ENCODE peak calls at places on chromosomes 5 and 9, in eight cellular contexts. P is pancreas, K is AG04450, D is trophoblast cell, S is IMR-90, I is fibroblast of lung, T is heart right ventricle, R is right cardiac atrium. O is an unnamed sample.

GRCh38 chr5:139772927-139773690 is 22.5 kb upstream of the PSD2 start:
- DNase-seq in I (no peak), D (no peak), T (no peak), R (no peak), S (no peak), K (no peak), P (no peak), O (no peak)

GRCh38 chr9:89466451-89467277 is 31.2 kb downstream of the SEMA4D start:
- DNase-seq in S (no peak), P (no peak), K (no peak), D (no peak), I (no peak), R (no peak), T (no peak), O (no peak)

GRCh38 chr9:137611623-137612609 is 6.4 kb downstream of the ARRDC1 start:
- DNase-seq in S (peak; percentile 73), T (no peak), D (peak; percentile 97), R (peak; percentile 60), K (peak; percentile 29), P (peak; percentile 91), I (peak; percentile 84), O (peak; percentile 96)

GRCh38 chr5:144028644-144029043 is 141.8 kb downstream of the YIPF5 start:
- DNase-seq in R (no peak), P (no peak), D (no peak), T (no peak), S (peak; percentile 84), I (peak; percentile 92), K (peak; percentile 57), O (no peak)

GRCh38 chr5:170169996-170170395 is 62.8 kb upstream of the C5orf58 start:
- DNase-seq in P (no peak), I (no peak), S (no peak), T (no peak), K (no peak), D (no peak), R (no peak), O (no peak)

GRCh38 chr9:126915846-126916543 is 1.4 kb downstream of the RALGPS1 start:
- DNase-seq in D (no peak), T (no peak), R (no peak), K (no peak), I (no peak), S (no peak), P (no peak), O (no peak)

GRCh38 chr9:130017035-130017909 is 25.7 kb downstream of the FNBP1 start:
- DNase-seq in P (no peak), S (peak; percentile 27), T (no peak), K (no peak), D (no peak), I (peak; percentile 77), R (no peak), O (no peak)

GRCh38 chr5:133260715-133261114 is 208.9 kb downstream of the HSPA4 start:
- DNase-seq in S (no peak), K (no peak), D (no peak), I (no peak), T (no peak), R (no peak), P (no peak), O (no peak)

GRCh38 chr5:170006016-170006415 is 25.7 kb upstream of the INSYN2B start:
- DNase-seq in I (peak; percentile 5), S (no peak), K (no peak), D (no peak), P (no peak), R (no peak), T (no peak), O (no peak)

GRCh38 chr5:65577141-65577540 is 14.0 kb downstream of the PPWD1 start:
- DNase-seq in P (no peak), D (no peak), S (peak; percentile 45), I (peak; percentile 56), T (no peak), K (peak; percentile 4), R (no peak), O (no peak)

GRCh38 chr5:134092875-134093274 is 21.6 kb upstream of the TCF7 start:
- DNase-seq in D (no peak), K (no peak), I (peak; percentile 67), T (no peak), R (no peak), S (peak; percentile 22), P (no peak), O (no peak)

GRCh38 chr9:76818271-76818670 is 54.0 kb downstream of the PCA3 start:
- DNase-seq in S (peak; percentile 98), R (peak; percentile 71), D (peak; percentile 92), I (peak; percentile 99), K (peak; percentile 92), P (no peak), T (peak; percentile 26), O (no peak)

GRCh38 chr9:119278138-119278537 is 91.1 kb downstream of the BRINP1 start:
- DNase-seq in T (no peak), R (no peak), K (no peak), S (no peak), D (no peak), P (no peak), I (no peak), O (no peak)

GRCh38 chr5:87125796-87126195 is 141.9 kb upstream of the RASA1 start:
- DNase-seq in P (no peak), S (no peak), R (no peak), D (no peak), I (peak; percentile 44), K (no peak), T (no peak), O (no peak)

GRCh38 chr5:173333900-173334685 is 5.9 kb upstream of the STC2 start:
- DNase-seq in I (peak; percentile 69), T (no peak), R (no peak), S (peak; percentile 80), D (no peak), K (no peak), P (no peak), O (no peak)

GRCh38 chr5:10069781-10070313 is 179.8 kb downstream of the ATPSCKMT start:
- DNase-seq in I (no peak), S (no peak), K (no peak), T (no peak), P (no peak), R (no peak), D (no peak), O (no peak)

GRCh38 chr5:75078035-75078434 is 25.7 kb upstream of the GCNT4 start:
- DNase-seq in R (no peak), I (no peak), T (no peak), P (no peak), D (no peak), S (no peak), K (no peak), O (no peak)

GRCh38 chr9:95167998-95168397 is 149.5 kb downstream of the FANCC start:
- DNase-seq in I (peak; percentile 88), R (no peak), D (peak; percentile 94), S (peak; percentile 97), P (no peak), T (no peak), K (peak; percentile 89), O (peak; percentile 58)

GRCh38 chr5:66498791-66499207 is 97.4 kb upstream of the MAST4 start:
- DNase-seq in R (peak; percentile 56), I (peak; percentile 44), D (peak; percentile 67), S (no peak), T (no peak), K (no peak), P (no peak), O (peak; percentile 31)

GRCh38 chr5:39755452-39755851 is 330.7 kb upstream of the DAB2 start:
- DNase-seq in T (no peak), D (no peak), R (no peak), K (no peak), I (no peak), P (no peak), S (peak; percentile 26), O (no peak)

DNA sequence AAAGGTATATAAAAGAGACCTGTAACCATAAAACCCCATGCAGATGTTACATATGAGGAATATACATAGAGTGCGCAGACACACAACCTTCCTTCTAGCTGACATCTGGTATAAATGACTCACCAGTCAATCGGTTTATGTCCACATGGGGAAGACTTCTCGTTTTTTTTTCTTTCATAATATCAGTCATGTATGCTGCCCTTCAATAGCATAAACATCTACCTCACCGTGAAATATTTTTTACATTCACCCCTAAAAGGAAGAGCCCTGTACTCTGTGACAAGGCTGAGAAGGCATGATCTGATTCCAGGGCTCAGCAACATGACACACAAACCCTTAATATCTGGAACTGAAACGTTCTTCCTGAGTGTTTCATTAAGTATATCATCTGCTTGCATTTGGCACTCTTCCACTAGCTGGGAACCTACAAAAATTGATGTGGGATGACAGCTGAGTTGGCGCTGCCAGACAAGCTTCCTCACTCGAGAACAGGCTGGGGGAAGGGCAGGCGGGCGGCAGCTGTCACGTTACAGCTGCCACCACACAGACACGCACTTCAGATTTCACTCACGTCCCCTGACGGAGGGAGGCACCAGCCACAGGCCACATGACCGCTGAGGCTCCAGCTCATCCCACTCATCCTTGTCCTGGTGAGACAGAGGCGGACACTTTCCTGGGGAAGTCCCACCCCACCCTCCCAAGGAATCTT is 74.2 kb downstream of the SHB start:
- DNase-seq in K (peak; percentile 34), S (peak; percentile 88), D (peak; percentile 51), T (peak; percentile 75), P (peak; percentile 65), I (peak; percentile 75), R (peak; percentile 93), O (peak; percentile 21)
- H3K4me3 ChIP-seq in K (peak overlapping the region; percentile 34), S (peak overlapping the region; percentile 18), D (no peak overlapping the region), T (no peak overlapping the region), P (no peak overlapping the region), I (peak overlapping the region; percentile 27), R (no peak overlapping the region), O (no peak overlapping the region)

DNA sequence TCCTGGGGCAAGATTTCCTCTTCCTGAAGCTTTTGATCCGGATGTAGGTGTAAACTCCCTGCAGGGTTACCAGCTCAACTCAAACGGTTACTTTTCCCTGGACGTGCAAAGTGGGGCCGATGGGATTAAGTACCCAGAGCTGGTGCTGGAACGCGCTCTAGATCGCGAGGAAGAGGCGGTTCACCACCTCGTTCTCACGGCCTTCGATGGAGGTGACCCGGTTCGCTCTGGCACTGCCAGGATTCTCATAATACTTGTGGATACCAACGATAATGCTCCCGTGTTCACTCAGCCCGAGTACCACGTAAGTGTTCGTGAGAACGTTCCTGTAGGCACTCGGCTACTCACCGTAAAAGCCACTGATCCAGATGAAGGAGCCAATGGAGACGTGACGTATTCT is 820 bp downstream of the PCDHGA4 start:
- DNase-seq in K (no peak), R (no peak), I (no peak), D (no peak), S (no peak), T (no peak), P (no peak), O (no peak)
- H3K9me3 ChIP-seq in K (peaks cover 57% of the 10 kb centered on the region), R (peaks cover 11% of the 10 kb centered on the region), I (no peaks in the 10 kb centered on the region), D (peaks cover 35% of the 10 kb centered on the region), S (peaks cover 60% of the 10 kb centered on the region), T (no peaks in the 10 kb centered on the region), P (peaks cover 7% of the 10 kb centered on the region), O (peaks cover 4% of the 10 kb centered on the region)

GRCh38 chr9:20640331-20641187 is 18.3 kb upstream of the MLLT3 start:
- DNase-seq in I (peak; percentile 62), K (no peak), S (peak; percentile 25), T (peak; percentile 61), R (peak; percentile 75), D (no peak), P (peak; percentile 80), O (peak; percentile 97)
- H3K4me3 ChIP-seq in I (no peak overlapping the region), K (no peak overlapping the region), S (no peak overlapping the region), T (no peak overlapping the region), R (no peak overlapping the region), D (no peak overlapping the region), P (no peak overlapping the region), O (no peak overlapping the region)

DNA sequence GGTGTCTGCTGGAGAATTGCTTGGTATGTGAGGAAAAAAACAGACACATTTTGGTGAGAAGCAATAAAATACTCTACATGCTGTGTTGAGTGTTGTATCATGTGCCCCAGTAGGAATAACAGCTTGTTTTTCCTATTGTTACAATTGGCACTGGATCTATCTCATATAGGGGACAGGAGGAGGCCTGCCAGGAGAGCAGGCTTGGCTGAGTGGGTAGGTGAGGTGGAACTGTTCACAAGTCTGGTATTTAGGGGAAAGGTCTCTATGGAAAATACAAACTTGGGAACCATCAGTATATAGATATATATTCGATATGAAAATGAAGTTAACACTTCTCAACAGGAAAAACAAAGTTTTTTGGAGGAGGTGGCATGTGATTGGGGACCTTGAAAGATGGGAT is 9.5 kb upstream of the SH3TC2 start:
- DNase-seq in R (no peak), I (no peak), D (peak; percentile 69), T (no peak), S (no peak), K (no peak), P (no peak), O (no peak)
- H3K9me3 ChIP-seq in R (no peaks in the 10 kb centered on the region), I (no peaks in the 10 kb centered on the region), D (no peaks in the 10 kb centered on the region), T (no peaks in the 10 kb centered on the region), S (no peaks in the 10 kb centered on the region), K (no peaks in the 10 kb centered on the region), P (no peaks in the 10 kb centered on the region), O (no peaks in the 10 kb centered on the region)

O was measured in thyroid gland.